ENCODE peak calls at places on chromosomes 7 and 10, in five cellular contexts. P is activated naive CD4-positive, alpha-beta T cell; Y is activated T-cell treated with anti-CD3 and anti-CD28 coated beads, Interleukin-2, amount 50 U/mL, for 48 hours; O is NCI-H1092 treated with DMSO at 0.1 percent for 48 hours; R is cerebellar cortex. J is an unnamed sample.

GRCh38 chr7:134654104-134654775 is 7.6 kb downstream of the BPGM start:
- DNase-seq in R (no peak), P (no peak), Y (no peak), O (no peak), J (no peak)

GRCh38 chr7:158612546-158612945 is 24.9 kb upstream of the PTPRN2 start:
- DNase-seq in O (no peak), Y (peak), P (no peak), R (no peak), J (no peak)

GRCh38 chr7:35729061-35729783 is 34.3 kb upstream of the HERPUD2 start:
- DNase-seq in P (no peak), Y (peak), O (no peak), R (no peak), J (no peak)

GRCh38 chr10:89574348-89574747 is 39.0 kb upstream of the SLC16A12 start:
- DNase-seq in P (no peak), R (no peak), O (no peak), Y (no peak), J (no peak)

GRCh38 chr7:105594034-105594433 is 12.7 kb upstream of the EFCAB10 start:
- DNase-seq in O (peak), P (no peak), R (peak), Y (no peak), J (no peak)

GRCh38 chr10:46285300-46285699 is 1.5 kb upstream of the ANTXRL start:
- DNase-seq in R (no peak), O (no peak), Y (peak), P (no peak), J (no peak)

GRCh38 chr10:114477285-114477684 is 73.0 kb upstream of the AFAP1L2 start:
- DNase-seq in P (no peak), R (no peak), O (no peak), Y (no peak), J (no peak)

GRCh38 chr10:25294032-25294926 is 119.5 kb downstream of the GPR158 start:
- DNase-seq in Y (no peak), R (no peak), O (no peak), P (no peak), J (no peak)

GRCh38 chr7:86202833-86203232 is 440.9 kb upstream of the GRM3 start:
- DNase-seq in Y (no peak), P (no peak), R (no peak), O (no peak), J (no peak)

GRCh38 chr10:33588974-33589600 is 254.6 kb upstream of the NRP1 start:
- DNase-seq in O (no peak), P (no peak), R (no peak), Y (no peak), J (no peak)

GRCh38 chr7:44348300-44348699 is 22.9 kb upstream of the CAMK2B start:
- DNase-seq in O (peak), Y (no peak), P (no peak), R (peak), J (no peak)

GRCh38 chr10:85916999-85917573 is 449.5 kb downstream of the GRID1 start:
- DNase-seq in O (peak), Y (no peak), R (peak), P (no peak), J (no peak)

GRCh38 chr10:62426086-62426485 is 51.9 kb downstream of the ZNF365 start:
- DNase-seq in P (no peak), Y (peak), R (no peak), O (no peak), J (no peak)

GRCh38 chr7:92496876-92497275 is 19.1 kb upstream of the ERVW-1 start:
- DNase-seq in R (no peak), P (no peak), O (no peak), Y (no peak), J (no peak)

GRCh38 chr10:125004571-125005311 is 62.8 kb downstream of the ZRANB1 start:
- DNase-seq in R (no peak), P (no peak), Y (no peak), O (no peak), J (no peak)

J was measured in GOT3.